ENCODE peak calls at places on chromosomes 7 and 10, in eight cellular contexts. H is cardiac muscle cell, O is endothelial cell, F is neural crest cell, S is GM10248, K is cardiac fibroblast, W is right lobe of liver, J is gastrocnemius medialis. I is an unnamed sample.

GRCh38 chr10:130138479-130138866 is 2.3 kb downstream of the GLRX3 start:
- DNase-seq in F (no peak), W (no peak), O (no peak), K (peak; percentile 19), H (no peak), S (no peak), J (no peak), I (no peak)

GRCh38 chr10:120671491-120671890 is 179.7 kb upstream of the WDR11 start:
- DNase-seq in H (no peak), J (no peak), K (no peak), O (no peak), F (no peak), W (no peak), S (no peak), I (no peak)

GRCh38 chr7:137001478-137001877 is 133.0 kb downstream of the CHRM2 start:
- DNase-seq in K (no peak), W (no peak), O (no peak), S (no peak), H (no peak), F (no peak), J (no peak), I (no peak)

GRCh38 chr7:28018446-28018845 is 162.1 kb downstream of the JAZF1 start:
- DNase-seq in S (no peak), K (no peak), W (no peak), O (no peak), H (no peak), J (no peak), F (no peak), I (no peak)

GRCh38 chr7:109178342-109178741 is 608.7 kb downstream of the DNAJB9 start:
- DNase-seq in W (no peak), S (no peak), J (no peak), F (no peak), O (no peak), H (no peak), K (no peak), I (no peak)

GRCh38 chr7:116812905-116813304 is 49.5 kb upstream of the CAPZA2 start:
- DNase-seq in J (no peak), O (no peak), S (no peak), W (no peak), F (no peak), H (no peak), K (no peak), I (no peak)

GRCh38 chr10:121753726-121754476 is 155.7 kb upstream of the FGFR2 start:
- DNase-seq in O (no peak), K (peak; percentile 75), W (no peak), F (no peak), H (no peak), S (peak; percentile 51), J (no peak), I (no peak)

GRCh38 chr7:133668296-133669060 is 415.6 kb downstream of the EXOC4 start:
- DNase-seq in H (no peak), F (no peak), S (no peak), K (no peak), J (no peak), O (no peak), W (no peak), I (no peak)

GRCh38 chr10:74047304-74047703 is 49.4 kb downstream of the VCL start:
- DNase-seq in S (no peak), F (no peak), H (no peak), W (no peak), K (peak; percentile 55), J (no peak), O (no peak), I (no peak)

GRCh38 chr10:97762816-97763215 is 9.0 kb downstream of the SFRP5 start:
- DNase-seq in O (no peak), H (peak; percentile 55), J (no peak), F (no peak), W (no peak), K (peak; percentile 47), S (no peak), I (no peak)

GRCh38 chr10:3805227-3805790 is 20.3 kb upstream of the KLF6 start:
- DNase-seq in F (no peak), W (no peak), K (peak; percentile 85), J (no peak), O (no peak), S (peak; percentile 57), H (no peak), I (no peak)

GRCh38 chr7:141685285-141686035 is 16.5 kb downstream of the DENND11 start:
- DNase-seq in H (no peak), J (peak; percentile 58), S (no peak), O (no peak), K (no peak), F (no peak), W (peak; percentile 60), I (no peak)

GRCh38 chr7:161786-162185 is 30.6 kb upstream of the FAM20C start:
- DNase-seq in K (no peak), S (no peak), J (no peak), H (no peak), W (no peak), F (no peak), O (no peak), I (no peak)

GRCh38 chr10:34134602-34135001 is 680.5 kb downstream of the PARD3 start:
- DNase-seq in S (no peak), W (no peak), F (no peak), H (no peak), J (no peak), K (no peak), O (no peak), I (no peak)

GRCh38 chr7:150351587-150352194 is 10.3 kb upstream of the RARRES2 start:
- DNase-seq in O (no peak), F (no peak), K (no peak), W (no peak), H (no peak), S (no peak), J (no peak), I (no peak)

GRCh38 chr7:155694846-155695245 is 50.4 kb downstream of the RBM33 start:
- DNase-seq in K (no peak), F (no peak), S (no peak), J (no peak), W (no peak), O (no peak), H (no peak), I (no peak)

GRCh38 chr7:42107484-42107883 is 129.5 kb downstream of the GLI3 start:
- DNase-seq in H (peak; percentile 59), O (no peak), J (peak; percentile 25), K (peak; percentile 72), F (no peak), S (no peak), W (no peak), I (no peak)

GRCh38 chr7:53988376-53988775 is 553.8 kb upstream of the VSTM2A start:
- DNase-seq in F (no peak), J (no peak), O (no peak), H (no peak), K (no peak), W (no peak), S (no peak), I (no peak)

GRCh38 chr7:53983505-53983904 is 558.7 kb upstream of the VSTM2A start:
- DNase-seq in F (no peak), W (no peak), S (no peak), J (no peak), K (no peak), O (no peak), H (no peak), I (no peak)

DNA sequence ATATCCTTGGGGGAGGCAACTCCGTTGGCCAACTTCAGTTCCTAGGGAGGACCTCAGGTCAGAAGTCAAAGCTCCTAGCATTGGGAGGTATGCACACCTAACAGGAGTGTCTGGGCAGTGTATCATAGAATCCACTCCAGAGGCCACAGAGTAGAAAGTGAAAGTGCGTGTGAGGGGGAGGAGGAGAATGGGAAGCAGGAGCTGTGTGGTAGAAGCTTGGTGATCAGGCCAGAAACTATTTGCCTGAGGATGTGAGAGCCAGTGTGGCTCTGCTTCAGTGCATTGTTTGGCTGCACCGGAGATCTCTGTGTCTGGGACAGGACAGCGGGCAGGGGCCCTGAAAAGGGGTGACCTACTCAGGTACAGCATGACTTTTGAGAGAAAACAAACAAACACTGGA is 557.4 kb upstream of the VSTM2A start:
- DNase-seq in J (no peak), O (no peak), K (no peak), W (no peak), H (no peak), F (no peak), S (no peak), I (no peak)
- TF ChIP-seq CTCF in J (no peak), O (no peak), K (no peak), W (no peak), H (no peak), F (no peak), S (no peak), I (no peak)

DNA sequence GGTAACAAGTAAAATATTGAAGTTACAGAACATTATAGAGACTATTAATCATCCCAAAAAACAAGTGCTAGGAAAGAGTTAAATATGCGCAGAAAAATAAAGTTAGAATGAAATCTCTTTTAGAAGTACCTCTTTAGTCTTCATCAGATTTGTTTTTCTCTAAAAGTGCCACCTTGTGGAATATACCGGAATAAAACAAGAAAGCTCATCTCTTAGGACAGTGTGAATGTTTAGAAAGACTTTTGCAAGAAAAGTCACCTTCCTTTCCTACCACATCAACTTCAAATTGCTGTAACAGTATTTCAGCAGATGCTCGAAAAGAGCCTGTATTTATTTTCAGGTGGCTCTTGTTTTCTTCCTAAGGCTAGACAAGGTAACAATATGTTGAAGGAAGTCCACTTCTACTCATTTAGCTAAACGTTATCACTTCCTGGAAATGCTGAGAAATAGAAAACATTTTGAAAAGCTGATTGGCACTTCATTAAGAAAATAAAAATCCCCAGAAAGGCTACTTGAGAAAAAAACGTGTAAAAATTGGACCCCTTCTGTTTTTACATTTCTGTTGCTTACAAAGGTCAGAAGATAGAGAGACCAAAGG is 19.8 kb upstream of the FAM133B start:
- DNase-seq in J (no peak), F (no peak), K (peak; percentile 55), W (no peak), S (no peak), H (no peak), O (no peak), I (no peak)
- TF ChIP-seq CTCF in J (no peak), F (peak; percentile 62), K (peak; percentile 30), W (peak; percentile 40), S (peak; percentile 42), H (peak; percentile 53), O (peak; percentile 41), I (peak; percentile 73)

DNA sequence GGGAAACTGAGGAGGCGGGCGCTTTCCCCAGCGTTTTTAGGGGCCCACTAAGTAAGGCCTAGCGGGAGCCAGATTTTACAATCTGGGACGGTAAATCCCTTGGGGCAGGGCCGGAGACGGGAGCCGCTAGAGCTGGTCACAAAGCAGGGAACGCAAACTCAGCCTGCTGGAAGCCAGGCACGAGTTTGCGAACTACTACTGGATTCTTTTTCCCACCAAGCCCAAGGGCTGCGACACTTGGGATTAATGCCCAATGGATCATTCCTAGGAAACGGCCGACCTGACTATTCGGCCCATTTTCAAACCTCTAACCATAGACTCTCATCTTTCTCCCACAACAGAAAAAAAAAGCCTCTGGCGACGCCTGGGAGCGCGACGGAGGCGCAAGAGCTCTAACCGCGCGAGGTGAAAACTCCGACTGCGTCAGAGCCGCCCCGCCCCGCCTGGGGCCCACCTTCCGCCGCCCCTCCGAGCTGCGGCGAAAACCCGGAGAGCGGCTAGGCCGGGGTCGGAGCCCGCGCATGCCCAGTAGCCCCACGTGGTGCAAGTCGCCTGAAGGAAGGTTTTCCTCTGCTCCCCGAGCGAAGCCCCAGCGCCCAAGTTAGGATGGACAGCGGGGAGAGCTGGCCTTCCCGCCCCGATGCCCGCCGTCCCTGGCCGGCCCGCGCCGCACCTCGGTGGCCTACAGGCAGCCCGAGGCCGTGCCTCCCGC is 554 bp upstream of the SGMS1 start:
- DNase-seq in S (peak; percentile 90), H (peak; percentile 97), J (peak; percentile 93), K (peak; percentile 98), W (peak; percentile 97), O (peak; percentile 97), F (peak; percentile 93), I (peak; percentile 97)
- TF ChIP-seq CTCF in S (no peak), H (no peak), J (no peak), K (no peak), W (no peak), O (no peak), F (no peak), I (no peak)

GRCh38 chr7:138064856-138065357 is 11.4 kb upstream of the AKR1D1 start:
- DNase-seq in S (no peak), F (no peak), O (no peak), W (no peak), K (peak; percentile 50), H (peak; percentile 2), J (no peak), I (no peak)
- TF ChIP-seq CTCF in S (no peak), F (no peak), O (no peak), W (no peak), K (no peak), H (no peak), J (no peak), I (no peak)